ENCODE peak calls at places on chromosomes 16 and 17, in six cellular contexts. One of them, this sample, is unnamed. For H3K4me1, the result is how much of the 10 kb centered on the place peaks cover.

GRCh38 chr16:22284637-22285515 is 12.3 kb upstream of the POLR3E start:
- DNase-seq in sigmoid colon: no peak
- DNase-seq in heart left ventricle: no peak
- DNase-seq in transverse colon: no peak
- DNase-seq in lower lobe of right lung: no peak
- DNase-seq in A673: no peak
- DNase-seq in this sample: peak

GRCh38 chr16:278863-279366 is 1.5 kb upstream of the ARHGDIG start:
- DNase-seq in heart left ventricle: no peak
- DNase-seq in lower lobe of right lung: no peak
- DNase-seq in A673: peak
- DNase-seq in sigmoid colon: no peak
- DNase-seq in transverse colon: no peak
- DNase-seq in this sample: peak

GRCh38 chr17:45936610-45937009 is 42.3 kb downstream of the MAPT start:
- DNase-seq in heart left ventricle: no peak
- DNase-seq in transverse colon: no peak
- DNase-seq in lower lobe of right lung: no peak
- DNase-seq in A673: no peak
- DNase-seq in sigmoid colon: no peak
- DNase-seq in this sample: no peak

GRCh38 chr16:20611350-20611902 is 35.3 kb upstream of the ACSM2B start:
- DNase-seq in transverse colon: no peak
- DNase-seq in A673: no peak
- DNase-seq in sigmoid colon: peak
- DNase-seq in lower lobe of right lung: peak
- DNase-seq in heart left ventricle: peak
- DNase-seq in this sample: no peak

GRCh38 chr17:32277284-32277683 is 11.7 kb downstream of the RHBDL3 start:
- DNase-seq in sigmoid colon: no peak
- DNase-seq in heart left ventricle: no peak
- DNase-seq in lower lobe of right lung: no peak
- DNase-seq in transverse colon: no peak
- DNase-seq in A673: no peak
- DNase-seq in this sample: peak

GRCh38 chr16:2948807-2949704 is 15.0 kb upstream of the KREMEN2 start:
- DNase-seq in transverse colon: no peak
- DNase-seq in sigmoid colon: no peak
- DNase-seq in A673: no peak
- DNase-seq in lower lobe of right lung: no peak
- DNase-seq in heart left ventricle: no peak
- DNase-seq in this sample: no peak

GRCh38 chr16:66043326-66043725 is 323.2 kb upstream of the CDH5 start:
- DNase-seq in sigmoid colon: no peak
- DNase-seq in transverse colon: no peak
- DNase-seq in A673: no peak
- DNase-seq in heart left ventricle: no peak
- DNase-seq in lower lobe of right lung: no peak
- DNase-seq in this sample: no peak

GRCh38 chr17:40109471-40109824 is 9.1 kb upstream of the NR1D1 start:
- DNase-seq in transverse colon: no peak
- DNase-seq in A673: no peak
- DNase-seq in lower lobe of right lung: no peak
- DNase-seq in sigmoid colon: peak
- DNase-seq in heart left ventricle: no peak
- DNase-seq in this sample: no peak

GRCh38 chr17:31373150-31374082 is 18.1 kb upstream of the RAB11FIP4 start:
- DNase-seq in sigmoid colon: no peak
- DNase-seq in transverse colon: no peak
- DNase-seq in A673: peak
- DNase-seq in heart left ventricle: no peak
- DNase-seq in lower lobe of right lung: no peak
- DNase-seq in this sample: peak

GRCh38 chr17:70483624-70484023 is 314.3 kb downstream of the KCNJ2 start:
- DNase-seq in sigmoid colon: no peak
- DNase-seq in heart left ventricle: no peak
- DNase-seq in lower lobe of right lung: no peak
- DNase-seq in A673: no peak
- DNase-seq in transverse colon: no peak
- DNase-seq in this sample: peak

DNA sequence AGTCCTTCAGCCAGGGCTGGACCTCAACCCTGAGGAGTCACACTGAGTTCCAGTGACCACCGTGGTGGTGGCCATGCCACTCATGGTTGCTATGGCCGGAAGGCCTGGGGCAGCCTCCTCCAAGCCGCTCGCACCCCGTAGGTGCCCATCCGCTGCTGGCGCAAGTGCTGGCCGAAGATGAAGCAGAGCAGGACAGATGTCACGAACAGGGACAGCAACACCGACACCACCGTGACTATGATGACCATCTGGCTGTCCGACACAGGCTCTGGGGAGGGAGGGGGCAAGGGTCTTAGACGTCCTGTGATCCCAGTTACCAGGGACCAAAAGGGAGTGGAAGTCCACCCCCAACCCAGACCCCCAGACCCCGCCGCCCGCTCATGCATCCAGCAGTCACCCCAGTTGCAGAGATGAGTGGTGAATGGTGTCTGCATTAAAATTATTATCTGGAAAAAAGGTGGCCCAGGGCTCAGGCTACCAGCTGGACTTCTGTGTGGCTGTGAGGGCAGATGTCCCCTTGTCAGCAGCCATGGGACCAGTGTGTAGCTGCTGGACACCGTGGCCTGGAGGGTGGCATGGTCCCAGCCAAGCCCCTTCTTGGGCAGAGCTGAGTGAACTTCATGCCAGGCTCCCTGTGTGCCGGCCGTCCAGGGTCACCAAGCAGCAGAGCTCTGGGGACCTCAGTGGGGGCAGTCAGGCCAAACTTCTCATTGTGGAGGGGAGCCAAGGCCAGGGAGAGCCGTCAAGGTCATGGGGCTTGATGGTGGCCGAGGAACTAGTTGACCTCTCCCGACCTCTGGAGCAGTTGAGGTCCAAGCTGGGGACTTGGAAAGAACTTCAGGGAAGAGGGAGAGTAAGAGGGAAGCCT is 4.7 kb downstream of the PRR29 start:
- DNase-seq in lower lobe of right lung: no peak
- DNase-seq in transverse colon: no peak
- DNase-seq in heart left ventricle: no peak
- DNase-seq in sigmoid colon: peak
- DNase-seq in A673: no peak
- DNase-seq in this sample: no peak
- H3K4me1 ChIP-seq in lower lobe of right lung: half or more
- H3K4me1 ChIP-seq in transverse colon: under half
- H3K4me1 ChIP-seq in heart left ventricle: half or more
- H3K4me1 ChIP-seq in sigmoid colon: under half
- H3K4me1 ChIP-seq in A673: under half
- H3K4me1 ChIP-seq in this sample: under half

DNA sequence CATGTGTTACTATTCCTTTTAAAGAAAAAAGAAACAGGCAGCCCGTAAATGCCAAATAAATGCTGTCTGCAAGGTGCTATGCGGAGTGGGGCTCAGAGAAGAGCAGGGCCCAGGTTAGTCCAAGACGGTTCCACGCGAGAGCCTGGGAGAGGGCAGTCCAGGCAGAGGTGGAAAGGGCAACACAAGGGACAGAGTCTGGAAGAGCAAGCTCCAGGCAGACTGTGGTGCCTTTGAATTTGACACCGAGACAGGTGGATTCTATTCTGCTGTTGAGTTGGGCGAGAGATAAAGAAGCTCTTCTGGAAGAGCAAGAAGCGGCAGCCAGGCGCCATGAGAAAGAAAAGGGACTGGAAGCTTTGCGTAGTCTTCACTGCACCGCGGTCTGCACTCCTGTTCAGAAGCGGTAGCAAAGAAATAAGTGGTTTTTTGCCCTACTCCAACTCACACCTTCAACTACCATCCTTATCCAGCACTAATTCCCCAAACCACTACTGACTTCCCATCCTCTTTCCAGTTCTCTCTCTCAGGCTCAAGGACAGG is 55.5 kb downstream of the CYTH1 start:
- DNase-seq in sigmoid colon: no peak
- DNase-seq in lower lobe of right lung: no peak
- DNase-seq in A673: no peak
- DNase-seq in heart left ventricle: no peak
- DNase-seq in transverse colon: no peak
- DNase-seq in this sample: no peak
- H3K4me1 ChIP-seq in sigmoid colon: under half
- H3K4me1 ChIP-seq in lower lobe of right lung: half or more
- H3K4me1 ChIP-seq in A673: under half
- H3K4me1 ChIP-seq in heart left ventricle: half or more
- H3K4me1 ChIP-seq in transverse colon: under half
- H3K4me1 ChIP-seq in this sample: under half

DNA sequence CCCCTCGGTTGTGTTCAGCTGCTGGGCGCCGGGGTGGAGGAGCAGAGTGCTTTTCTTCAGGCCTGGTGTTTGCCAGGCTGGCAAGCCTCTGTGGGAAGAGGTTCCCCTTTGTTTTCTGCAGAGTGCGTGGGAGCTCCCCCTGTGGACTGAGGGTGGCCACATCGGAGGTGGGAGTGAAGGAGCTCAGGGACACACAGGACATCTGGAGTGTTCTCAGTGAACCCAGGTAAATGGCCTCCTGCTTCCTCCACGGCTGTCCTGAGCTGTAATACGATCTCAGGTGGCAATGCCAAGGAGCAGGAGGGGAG is 39.2 kb upstream of the IRF8 start:
- DNase-seq in sigmoid colon: no peak
- DNase-seq in transverse colon: no peak
- DNase-seq in heart left ventricle: no peak
- DNase-seq in lower lobe of right lung: no peak
- DNase-seq in A673: no peak
- DNase-seq in this sample: no peak
- H3K4me1 ChIP-seq in sigmoid colon: under half
- H3K4me1 ChIP-seq in transverse colon: under half
- H3K4me1 ChIP-seq in heart left ventricle: under half
- H3K4me1 ChIP-seq in lower lobe of right lung: under half
- H3K4me1 ChIP-seq in A673: under half
- H3K4me1 ChIP-seq in this sample: under half

GRCh38 chr16:88308441-88309173 is 74.2 kb upstream of the ZNF469 start:
- DNase-seq in lower lobe of right lung: no peak
- DNase-seq in transverse colon: no peak
- DNase-seq in A673: no peak
- DNase-seq in heart left ventricle: no peak
- DNase-seq in sigmoid colon: no peak
- DNase-seq in this sample: no peak
- H3K4me1 ChIP-seq in lower lobe of right lung: under half
- H3K4me1 ChIP-seq in transverse colon: under half
- H3K4me1 ChIP-seq in A673: under half
- H3K4me1 ChIP-seq in heart left ventricle: under half
- H3K4me1 ChIP-seq in sigmoid colon: under half
- H3K4me1 ChIP-seq in this sample: under half

GRCh38 chr16:71629617-71630016 is 3.6 kb downstream of the MARVELD3 start:
- DNase-seq in lower lobe of right lung: no peak
- DNase-seq in heart left ventricle: no peak
- DNase-seq in A673: no peak
- DNase-seq in transverse colon: no peak
- DNase-seq in sigmoid colon: no peak
- DNase-seq in this sample: no peak
- H3K4me1 ChIP-seq in lower lobe of right lung: under half
- H3K4me1 ChIP-seq in heart left ventricle: under half
- H3K4me1 ChIP-seq in A673: under half
- H3K4me1 ChIP-seq in transverse colon: under half
- H3K4me1 ChIP-seq in sigmoid colon: under half
- H3K4me1 ChIP-seq in this sample: under half

GRCh38 chr17:69046130-69046807 is 14.5 kb downstream of the ABCA9 start:
- DNase-seq in heart left ventricle: no peak
- DNase-seq in transverse colon: no peak
- DNase-seq in lower lobe of right lung: no peak
- DNase-seq in sigmoid colon: no peak
- DNase-seq in A673: no peak
- DNase-seq in this sample: peak
- H3K4me1 ChIP-seq in heart left ventricle: under half
- H3K4me1 ChIP-seq in transverse colon: under half
- H3K4me1 ChIP-seq in lower lobe of right lung: under half
- H3K4me1 ChIP-seq in sigmoid colon: under half
- H3K4me1 ChIP-seq in A673: under half
- H3K4me1 ChIP-seq in this sample: under half

GRCh38 chr17:7837375-7838290 is 3.6 kb downstream of the KDM6B start:
- DNase-seq in A673: no peak
- DNase-seq in sigmoid colon: no peak
- DNase-seq in lower lobe of right lung: no peak
- DNase-seq in heart left ventricle: no peak
- DNase-seq in transverse colon: no peak
- DNase-seq in this sample: peak
- H3K4me1 ChIP-seq in A673: under half
- H3K4me1 ChIP-seq in sigmoid colon: under half
- H3K4me1 ChIP-seq in lower lobe of right lung: under half
- H3K4me1 ChIP-seq in heart left ventricle: half or more
- H3K4me1 ChIP-seq in transverse colon: under half
- H3K4me1 ChIP-seq in this sample: under half

DNA sequence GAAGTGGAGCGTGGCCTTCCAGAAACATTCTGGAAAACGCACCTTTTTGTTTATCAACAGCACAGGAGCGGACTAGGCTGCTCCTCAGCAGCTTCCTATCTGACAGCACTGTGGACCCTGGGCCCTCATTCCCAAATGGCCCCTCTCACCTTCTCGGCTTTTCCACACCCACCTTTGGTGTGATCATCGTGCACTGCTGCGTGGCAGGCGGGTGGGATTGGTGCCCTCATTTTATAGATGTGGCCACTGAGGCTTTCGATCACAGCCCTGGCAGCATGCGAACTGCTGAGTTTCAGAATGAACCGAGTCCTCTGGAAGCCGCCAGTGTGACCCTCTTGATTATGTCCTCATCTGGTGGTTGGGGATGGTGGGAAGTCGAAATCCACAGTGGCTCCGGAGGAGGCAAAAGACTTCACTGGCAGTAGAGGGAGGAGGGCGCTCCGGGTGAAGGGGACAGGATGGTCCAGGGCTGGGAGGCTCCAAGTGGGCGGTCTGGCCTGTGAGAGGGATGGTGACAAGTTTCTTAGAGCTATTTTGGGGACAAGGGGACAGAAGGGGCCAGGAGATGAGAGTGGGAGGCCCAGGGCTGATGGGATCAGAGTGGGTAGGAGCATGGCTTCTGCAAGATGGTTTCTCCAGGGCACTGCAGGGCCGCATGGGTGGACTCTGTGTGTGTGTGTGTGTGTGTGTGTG is 49.5 kb downstream of the NKD1 start:
- DNase-seq in sigmoid colon: no peak
- DNase-seq in transverse colon: no peak
- DNase-seq in lower lobe of right lung: peak
- DNase-seq in heart left ventricle: no peak
- DNase-seq in A673: no peak
- DNase-seq in this sample: no peak
- H3K4me1 ChIP-seq in sigmoid colon: under half
- H3K4me1 ChIP-seq in transverse colon: under half
- H3K4me1 ChIP-seq in lower lobe of right lung: under half
- H3K4me1 ChIP-seq in heart left ventricle: under half
- H3K4me1 ChIP-seq in A673: under half
- H3K4me1 ChIP-seq in this sample: under half